ENCODE peak calls at places on chromosomes 5 and 9, in four cellular contexts. One of them, this sample, is unnamed.

GRCh38 chr9:72203205-72203803 is 54.1 kb downstream of the GDA start:
- DNase-seq in body of pancreas: peak
- DNase-seq in H1: no peak
- DNase-seq in tibial nerve: no peak
- DNase-seq in this sample: no peak

GRCh38 chr9:36301227-36301626 is 43.0 kb upstream of the GNE start:
- DNase-seq in body of pancreas: no peak
- DNase-seq in H1: no peak
- DNase-seq in tibial nerve: no peak
- DNase-seq in this sample: no peak

GRCh38 chr5:612498-613424 is 621 bp downstream of the CEP72 start:
- DNase-seq in body of pancreas: peak
- DNase-seq in tibial nerve: no peak
- DNase-seq in H1: no peak
- DNase-seq in this sample: no peak

GRCh38 chr5:122316652-122317051 is 4.6 kb downstream of the SNCAIP start:
- DNase-seq in tibial nerve: no peak
- DNase-seq in body of pancreas: no peak
- DNase-seq in H1: no peak
- DNase-seq in this sample: no peak

GRCh38 chr9:122356627-122357026 is 14.2 kb upstream of the PTGS1 start:
- DNase-seq in H1: no peak
- DNase-seq in tibial nerve: no peak
- DNase-seq in body of pancreas: no peak
- DNase-seq in this sample: no peak

GRCh38 chr9:80664327-80665210 is 1024.8 kb downstream of the TLE1 start:
- DNase-seq in H1: no peak
- DNase-seq in body of pancreas: no peak
- DNase-seq in tibial nerve: no peak
- DNase-seq in this sample: no peak

GRCh38 chr9:87610200-87611155 is 112.8 kb downstream of the DAPK1 start:
- DNase-seq in body of pancreas: no peak
- DNase-seq in tibial nerve: no peak
- DNase-seq in H1: no peak
- DNase-seq in this sample: no peak

GRCh38 chr5:56637321-56637920 is 177.9 kb upstream of the MAP3K1 start:
- DNase-seq in tibial nerve: no peak
- DNase-seq in H1: no peak
- DNase-seq in body of pancreas: peak
- DNase-seq in this sample: no peak

GRCh38 chr5:126808619-126809018 is 31.7 kb downstream of the LMNB1 start:
- DNase-seq in tibial nerve: no peak
- DNase-seq in H1: no peak
- DNase-seq in body of pancreas: no peak
- DNase-seq in this sample: no peak

GRCh38 chr5:140408750-140409241 is 7.2 kb downstream of the ANKHD1 start:
- DNase-seq in H1: no peak
- DNase-seq in body of pancreas: no peak
- DNase-seq in tibial nerve: no peak
- DNase-seq in this sample: no peak

GRCh38 chr5:91219803-91220371 is 163.2 kb downstream of the ARRDC3 start:
- DNase-seq in tibial nerve: no peak
- DNase-seq in H1: no peak
- DNase-seq in body of pancreas: peak
- DNase-seq in this sample: no peak

GRCh38 chr5:135491552-135492318 is 39.6 kb upstream of the TIFAB start:
- DNase-seq in tibial nerve: no peak
- DNase-seq in body of pancreas: no peak
- DNase-seq in H1: no peak
- DNase-seq in this sample: no peak

GRCh38 chr9:104863180-104863883 is 64.6 kb downstream of the ABCA1 start:
- DNase-seq in body of pancreas: peak
- DNase-seq in tibial nerve: peak
- DNase-seq in H1: no peak
- DNase-seq in this sample: no peak

GRCh38 chr9:90925581-90926257 is 124.1 kb downstream of the SYK start:
- DNase-seq in tibial nerve: no peak
- DNase-seq in H1: no peak
- DNase-seq in body of pancreas: no peak
- DNase-seq in this sample: no peak

GRCh38 chr9:131395027-131395744 is 1.3 kb downstream of the PRRC2B start:
- DNase-seq in body of pancreas: peak
- DNase-seq in H1: no peak
- DNase-seq in tibial nerve: no peak
- DNase-seq in this sample: peak

GRCh38 chr9:131391504-131391903 is 2.4 kb upstream of the PRRC2B start:
- DNase-seq in H1: no peak
- DNase-seq in body of pancreas: no peak
- DNase-seq in tibial nerve: no peak
- DNase-seq in this sample: no peak

GRCh38 chr9:131394464-131395026 is 659 bp downstream of the PRRC2B start:
- DNase-seq in H1: no peak
- DNase-seq in tibial nerve: peak
- DNase-seq in body of pancreas: peak
- DNase-seq in this sample: peak

GRCh38 chr9:131395745-131396479 is 2.0 kb downstream of the PRRC2B start:
- DNase-seq in tibial nerve: no peak
- DNase-seq in H1: no peak
- DNase-seq in body of pancreas: no peak
- DNase-seq in this sample: no peak

DNA sequence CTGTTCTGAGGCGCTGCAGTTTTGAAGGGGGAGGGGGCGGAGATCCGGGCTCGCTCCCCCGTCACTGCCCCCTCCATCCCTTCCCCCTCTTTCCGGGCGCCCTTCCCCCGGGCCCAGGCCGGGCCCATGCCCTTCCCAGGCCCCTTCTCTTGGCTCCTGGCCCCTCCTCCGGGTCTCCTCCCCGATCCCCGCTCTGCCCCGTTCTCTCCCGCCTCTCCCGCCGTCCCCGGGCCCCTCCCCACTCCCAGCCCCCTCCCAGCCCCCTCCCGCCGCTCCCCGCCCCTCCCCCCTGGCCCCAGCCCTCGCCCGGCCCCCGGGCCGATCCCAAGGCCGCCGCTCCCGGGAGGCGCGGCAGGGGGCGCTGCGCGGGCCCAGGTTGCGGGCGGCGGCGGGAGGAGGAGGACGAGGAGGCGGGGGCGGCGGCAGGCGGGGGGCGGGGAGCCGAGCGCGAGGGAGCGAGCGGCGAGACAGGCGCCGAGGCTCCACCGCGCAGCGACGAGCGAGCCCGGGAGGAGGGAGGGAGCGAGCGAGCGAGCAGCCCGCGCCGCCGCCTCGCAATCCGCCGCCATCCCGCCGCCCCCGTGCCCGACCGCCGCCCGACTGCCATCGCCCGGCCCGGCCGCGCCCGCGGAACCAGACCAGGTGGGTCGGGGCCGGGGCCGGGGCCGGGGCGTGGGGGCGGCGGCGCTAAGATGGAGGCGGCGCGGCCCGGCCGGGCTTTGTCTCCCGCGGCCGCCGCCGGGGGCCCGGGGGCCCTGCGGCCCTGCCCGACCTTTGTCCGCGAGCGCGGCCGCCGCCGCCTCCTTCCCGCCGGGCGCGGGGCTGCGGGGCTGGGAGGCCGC is at the start of gene PRRC2B:
- DNase-seq in tibial nerve: peak
- DNase-seq in body of pancreas: peak
- DNase-seq in H1: peak
- DNase-seq in this sample: peak
- TF ChIP-seq POLR2A in tibial nerve: peak
- TF ChIP-seq POLR2A in body of pancreas: peak
- TF ChIP-seq POLR2A in H1: peak
- TF ChIP-seq POLR2A in this sample: peak

GRCh38 chr5:112976432-112977309 is at the start of gene DCP2:
- DNase-seq in tibial nerve: peak
- DNase-seq in H1: peak
- DNase-seq in body of pancreas: peak
- DNase-seq in this sample: peak
- TF ChIP-seq POLR2A in tibial nerve: peak
- TF ChIP-seq POLR2A in H1: peak
- TF ChIP-seq POLR2A in body of pancreas: peak
- TF ChIP-seq POLR2A in this sample: peak

GRCh38 chr9:113542016-113542415 is 78.5 kb downstream of the RGS3 start:
- DNase-seq in tibial nerve: no peak
- DNase-seq in H1: no peak
- DNase-seq in body of pancreas: no peak
- DNase-seq in this sample: no peak

GRCh38 chr9:113540466-113540865 is 76.9 kb downstream of the RGS3 start:
- DNase-seq in H1: no peak
- DNase-seq in body of pancreas: no peak
- DNase-seq in tibial nerve: no peak
- DNase-seq in this sample: no peak

GRCh38 chr9:113542741-113543140 is 79.2 kb downstream of the RGS3 start:
- DNase-seq in body of pancreas: peak
- DNase-seq in H1: no peak
- DNase-seq in tibial nerve: no peak
- DNase-seq in this sample: no peak

GRCh38 chr9:113543286-113544000 is 79.9 kb downstream of the RGS3 start:
- DNase-seq in H1: no peak
- DNase-seq in body of pancreas: no peak
- DNase-seq in tibial nerve: no peak
- DNase-seq in this sample: no peak

GRCh38 chr9:113541019-113541900 is 77.7 kb downstream of the RGS3 start:
- DNase-seq in body of pancreas: peak
- DNase-seq in H1: no peak
- DNase-seq in tibial nerve: no peak
- DNase-seq in this sample: no peak
- TF ChIP-seq POLR2A in body of pancreas: peak
- TF ChIP-seq POLR2A in H1: peak
- TF ChIP-seq POLR2A in tibial nerve: no peak
- TF ChIP-seq POLR2A in this sample: no peak

GRCh38 chr9:135909371-135909770 is 2.0 kb upstream of the CAMSAP1 start:
- DNase-seq in H1: no peak
- DNase-seq in body of pancreas: no peak
- DNase-seq in tibial nerve: no peak
- DNase-seq in this sample: no peak
- TF ChIP-seq POLR2A in H1: no peak
- TF ChIP-seq POLR2A in body of pancreas: no peak
- TF ChIP-seq POLR2A in tibial nerve: no peak
- TF ChIP-seq POLR2A in this sample: no peak

GRCh38 chr5:173472784-173473278 is 143.6 kb downstream of the BOD1 start:
- DNase-seq in H1: no peak
- DNase-seq in body of pancreas: peak
- DNase-seq in tibial nerve: no peak
- DNase-seq in this sample: no peak

GRCh38 chr5:173468821-173469251 is 140.6 kb upstream of the STC2 start:
- DNase-seq in tibial nerve: no peak
- DNase-seq in body of pancreas: no peak
- DNase-seq in H1: no peak
- DNase-seq in this sample: no peak

GRCh38 chr5:173473293-173473692 is 143.2 kb downstream of the BOD1 start:
- DNase-seq in tibial nerve: no peak
- DNase-seq in H1: no peak
- DNase-seq in body of pancreas: no peak
- DNase-seq in this sample: no peak

GRCh38 chr5:173474881-173475287 is 141.6 kb downstream of the BOD1 start:
- DNase-seq in body of pancreas: no peak
- DNase-seq in tibial nerve: no peak
- DNase-seq in H1: no peak
- DNase-seq in this sample: no peak

GRCh38 chr5:173472164-173472563 is 143.9 kb upstream of the STC2 start:
- DNase-seq in body of pancreas: peak
- DNase-seq in H1: no peak
- DNase-seq in tibial nerve: peak
- DNase-seq in this sample: peak
- TF ChIP-seq POLR2A in body of pancreas: peak
- TF ChIP-seq POLR2A in H1: no peak
- TF ChIP-seq POLR2A in tibial nerve: peak
- TF ChIP-seq POLR2A in this sample: no peak

DNA sequence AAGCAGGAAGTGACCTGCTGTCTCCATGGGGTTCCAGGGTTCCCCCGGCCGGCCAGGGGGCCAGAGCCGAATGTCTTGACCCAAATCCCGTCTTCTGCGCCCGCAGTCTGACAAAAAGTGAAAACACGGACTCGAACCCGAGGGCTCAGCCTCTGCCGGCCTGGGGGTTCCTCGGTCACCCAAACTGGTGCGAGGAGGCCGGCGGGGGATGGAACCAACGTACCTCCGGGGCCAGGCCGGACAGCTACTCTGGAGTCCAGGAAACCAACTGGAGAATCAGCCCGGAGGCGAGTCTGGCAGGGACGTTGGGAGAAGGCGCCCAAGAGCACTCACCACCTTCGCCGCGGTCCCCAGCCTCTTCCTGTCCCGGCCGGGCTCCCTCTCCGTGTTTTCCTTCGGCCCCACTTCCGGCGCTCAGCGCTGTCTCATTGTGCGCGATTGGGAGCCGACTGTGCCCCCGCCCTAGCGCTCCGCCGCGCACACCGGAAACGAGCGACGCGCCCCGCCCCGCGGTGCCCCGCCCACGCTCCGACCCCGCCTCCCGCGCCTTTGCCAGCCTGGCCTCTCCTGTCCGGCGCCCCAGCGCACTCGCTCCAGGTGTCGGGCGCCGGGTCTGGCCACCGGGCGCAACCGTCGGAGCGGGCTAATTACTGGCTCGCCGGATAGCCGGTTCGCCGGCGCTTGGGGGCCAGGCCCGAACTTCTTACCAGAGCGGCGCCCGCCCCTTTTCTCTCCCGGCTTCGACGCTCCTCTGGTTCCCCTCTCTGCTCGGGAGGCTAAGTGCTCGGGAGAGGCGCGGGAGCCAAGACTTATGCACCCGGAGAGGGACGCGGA is at the start of gene TUT7:
- DNase-seq in body of pancreas: peak
- DNase-seq in tibial nerve: peak
- DNase-seq in H1: peak
- DNase-seq in this sample: peak
- TF ChIP-seq POLR2A in body of pancreas: peak
- TF ChIP-seq POLR2A in tibial nerve: peak
- TF ChIP-seq POLR2A in H1: peak
- TF ChIP-seq POLR2A in this sample: peak

GRCh38 chr9:70411930-70412677 is 2.4 kb downstream of the KLF9 start:
- DNase-seq in tibial nerve: peak
- DNase-seq in H1: peak
- DNase-seq in body of pancreas: peak
- DNase-seq in this sample: peak
- TF ChIP-seq POLR2A in tibial nerve: peak
- TF ChIP-seq POLR2A in H1: no peak
- TF ChIP-seq POLR2A in body of pancreas: no peak
- TF ChIP-seq POLR2A in this sample: peak

This sample was measured in right lobe of liver.